ENCODE peak calls at places on chromosomes 11 and 22, in six cellular contexts. I is IMR-90, D is H1, C is H9, W is trophoblast cell, J is mesenchymal stem cell. V is an unnamed sample.

GRCh38 chr11:27385245-27385644 is 22.2 kb upstream of the CCDC34 start:
- DNase-seq in D (no peak), C (no peak), I (peak), J (peak), W (no peak), V (no peak)

GRCh38 chr22:44918925-44919392 is 90.8 kb downstream of the PHF21B start:
- DNase-seq in C (no peak), D (no peak), J (no peak), W (no peak), I (no peak), V (no peak)

GRCh38 chr11:31805037-31805628 is 6.0 kb downstream of the PAX6 start:
- DNase-seq in C (peak), J (no peak), W (no peak), D (peak), I (no peak), V (no peak)

GRCh38 chr11:112564228-112564955 is 303.7 kb upstream of the PLET1 start:
- DNase-seq in W (no peak), D (no peak), I (peak), C (no peak), J (peak), V (no peak)

GRCh38 chr11:91694331-91694730 is 530.3 kb upstream of the FAT3 start:
- DNase-seq in W (no peak), J (no peak), I (no peak), D (no peak), C (no peak), V (no peak)

GRCh38 chr11:77547863-77548551 is 41.7 kb upstream of the AQP11 start:
- DNase-seq in W (peak), C (peak), D (no peak), J (peak), I (peak), V (peak)

GRCh38 chr11:86518211-86518610 is 143.5 kb downstream of the CCDC81 start:
- DNase-seq in I (no peak), C (no peak), W (peak), D (no peak), J (no peak), V (no peak)

GRCh38 chr11:11909727-11910126 is 68.0 kb downstream of the USP47 start:
- DNase-seq in J (peak), W (no peak), C (no peak), I (peak), D (no peak), V (no peak)

GRCh38 chr22:50105529-50106100 is 15.8 kb downstream of the MOV10L1 start:
- DNase-seq in J (peak), C (no peak), W (no peak), D (no peak), I (peak), V (no peak)

GRCh38 chr11:73478737-73479347 is 102.6 kb downstream of the RELT start:
- DNase-seq in C (peak), W (no peak), I (peak), J (peak), D (no peak), V (no peak)

GRCh38 chr11:93537767-93538261 is 5.4 kb downstream of the SMCO4 start:
- DNase-seq in I (peak), W (peak), J (peak), C (no peak), D (no peak), V (no peak)

GRCh38 chr22:46586123-46586519 is 34.1 kb upstream of the GRAMD4 start:
- DNase-seq in W (no peak), C (peak), D (no peak), I (no peak), J (no peak), V (no peak)

GRCh38 chr22:50262460-50262911 is 1.0 kb upstream of the MAPK12 start:
- DNase-seq in C (no peak), I (no peak), J (no peak), D (no peak), W (no peak), V (no peak)

GRCh38 chr11:120991830-120992686 is 31.8 kb upstream of the TBCEL start:
- DNase-seq in W (no peak), J (no peak), C (no peak), D (no peak), I (no peak), V (no peak)

GRCh38 chr11:73335204-73335923 is 27.3 kb downstream of the ARHGEF17 start:
- DNase-seq in I (peak), D (peak), C (peak), J (peak), W (peak), V (peak)

GRCh38 chr11:103515283-103515682 is 406.1 kb downstream of the DYNC2H1 start:
- DNase-seq in C (no peak), W (no peak), I (no peak), J (no peak), D (no peak), V (no peak)

GRCh38 chr22:49218142-49218541 is 609.5 kb downstream of the BRD1 start:
- DNase-seq in C (peak), W (no peak), J (no peak), D (peak), I (no peak), V (no peak)

GRCh38 chr11:21489735-21490134 is 703.1 kb upstream of the ANO5 start:
- DNase-seq in J (no peak), D (no peak), I (no peak), W (no peak), C (no peak), V (no peak)

GRCh38 chr22:46421272-46421671 is 85.8 kb downstream of the TRMU start:
- DNase-seq in W (no peak), J (no peak), D (no peak), I (no peak), C (no peak), V (no peak)

GRCh38 chr22:45645526-45646414 is 25.9 kb upstream of the ATXN10 start:
- DNase-seq in D (peak), I (peak), C (peak), W (peak), J (peak), V (peak)

GRCh38 chr11:43576834-43577521 is 103.6 kb upstream of the HSD17B12 start:
- DNase-seq in D (peak), W (peak), C (peak), I (peak), J (peak), V (peak)

GRCh38 chr22:46049726-46050450 is 72.9 kb upstream of the WNT7B start:
- DNase-seq in D (no peak), C (no peak), J (no peak), I (no peak), W (no peak), V (no peak)

GRCh38 chr22:39242809-39243442 is 1.9 kb downstream of the PDGFB start:
- DNase-seq in I (no peak), J (peak), W (peak), C (peak), D (peak), V (no peak)

GRCh38 chr11:70536051-70536877 is 137.9 kb downstream of the CTTN start:
- DNase-seq in W (no peak), C (peak), I (no peak), D (no peak), J (no peak), V (no peak)

GRCh38 chr22:27866136-27867091 is 52.6 kb downstream of the PITPNB start:
- DNase-seq in J (peak), I (peak), C (no peak), W (no peak), D (no peak), V (no peak)

GRCh38 chr22:46851311-46851710 is 88.9 kb downstream of the TBC1D22A start:
- DNase-seq in W (peak), I (no peak), J (no peak), D (peak), C (no peak), V (no peak)

GRCh38 chr22:39292002-39292401 is 27.4 kb downstream of the RPL3 start:
- DNase-seq in C (no peak), W (no peak), D (no peak), I (no peak), J (no peak), V (no peak)

GRCh38 chr11:78834886-78835285 is 260.2 kb upstream of the NARS2 start:
- DNase-seq in J (no peak), W (no peak), D (no peak), I (no peak), C (no peak), V (no peak)

GRCh38 chr11:115606223-115607220 is 102.3 kb upstream of the CADM1 start:
- DNase-seq in J (peak), I (peak), D (no peak), C (no peak), W (no peak), V (no peak)

GRCh38 chr22:44580756-44581435 is 82.9 kb upstream of the RTL6 start:
- DNase-seq in J (no peak), W (no peak), C (peak), I (no peak), D (no peak), V (no peak)

GRCh38 chr11:56531856-56532255 is 11.2 kb downstream of the OR5M11 start:
- DNase-seq in C (no peak), W (no peak), I (no peak), D (no peak), J (no peak), V (no peak)

DNA sequence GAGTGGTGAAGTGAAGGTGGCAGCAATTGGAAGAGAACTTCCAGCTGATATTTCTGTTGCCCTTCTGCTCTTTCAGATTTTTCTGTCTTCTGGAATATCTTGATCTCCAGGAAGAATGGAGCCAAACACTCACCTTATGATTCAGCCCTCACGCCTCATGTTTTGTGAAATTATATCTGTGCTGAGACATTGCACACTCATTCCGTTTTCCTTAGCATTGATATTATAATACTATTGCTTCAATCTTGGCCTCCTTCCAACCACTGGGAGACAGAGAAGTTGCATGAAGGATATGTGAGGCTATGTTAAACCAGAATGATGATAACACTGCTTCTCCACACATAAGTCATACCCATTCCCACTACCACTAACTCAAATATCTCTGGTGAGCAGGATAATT is 177.9 kb downstream of the ETS1 start:
- DNase-seq in I (peak), D (no peak), J (no peak), W (no peak), C (no peak), V (no peak)
- H4K8ac ChIP-seq in I (no peak), D (no peak), J (no peak), W (no peak), C (no peak), V (no peak)

GRCh38 chr11:34613462-34614183 is 7.3 kb upstream of the EHF start:
- DNase-seq in I (no peak), C (no peak), W (no peak), J (no peak), D (no peak), V (no peak)
- H2AFZ ChIP-seq in I (no peak), C (no peak), W (no peak), J (no peak), D (no peak), V (no peak)

GRCh38 chr22:30274061-30274812 is 7.6 kb upstream of the OSM start:
- DNase-seq in J (no peak), D (no peak), I (no peak), W (no peak), C (no peak), V (no peak)
- H4K8ac ChIP-seq in J (no peak), D (no peak), I (no peak), W (no peak), C (no peak), V (peak)

DNA sequence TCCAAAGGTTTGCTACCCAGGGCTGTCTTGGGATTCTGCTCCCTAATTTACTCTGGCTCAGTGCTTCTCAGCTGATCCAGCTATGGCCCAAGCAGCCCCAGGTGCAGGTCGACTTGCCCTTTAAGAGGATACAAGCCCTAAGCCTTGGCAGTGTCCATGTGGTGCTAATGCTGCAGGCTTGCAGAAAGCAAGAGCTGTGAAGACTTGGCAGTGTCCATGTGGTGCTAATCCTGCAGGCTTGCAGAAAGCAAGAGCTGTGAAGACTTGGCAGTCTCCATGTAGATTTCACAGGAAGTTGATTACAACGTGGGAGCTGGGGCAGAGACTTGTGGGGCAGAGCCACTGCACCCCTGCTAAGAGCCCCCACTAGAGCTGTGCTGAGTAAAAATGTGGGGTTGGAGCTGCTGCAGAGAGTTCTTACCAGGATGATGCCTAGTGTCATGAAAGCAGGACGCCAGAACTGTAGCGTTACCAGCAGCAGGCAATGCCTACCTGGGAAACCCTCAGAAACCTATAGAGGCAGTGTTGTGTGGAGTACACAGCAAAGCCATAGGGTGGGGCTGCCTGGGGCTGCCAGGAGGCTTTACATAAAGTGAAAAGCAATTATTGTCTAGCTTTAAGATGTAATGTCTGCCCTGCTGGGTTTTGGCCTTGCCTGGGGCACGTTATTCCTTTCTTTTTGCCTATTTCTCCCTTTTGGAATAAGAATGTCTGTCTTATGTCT is 16.1 kb upstream of the OR52K1 start:
- DNase-seq in D (no peak), C (peak), I (no peak), W (no peak), J (no peak), V (no peak)
- H2AFZ ChIP-seq in D (no peak), C (no peak), I (no peak), W (no peak), J (no peak), V (no peak)

DNA sequence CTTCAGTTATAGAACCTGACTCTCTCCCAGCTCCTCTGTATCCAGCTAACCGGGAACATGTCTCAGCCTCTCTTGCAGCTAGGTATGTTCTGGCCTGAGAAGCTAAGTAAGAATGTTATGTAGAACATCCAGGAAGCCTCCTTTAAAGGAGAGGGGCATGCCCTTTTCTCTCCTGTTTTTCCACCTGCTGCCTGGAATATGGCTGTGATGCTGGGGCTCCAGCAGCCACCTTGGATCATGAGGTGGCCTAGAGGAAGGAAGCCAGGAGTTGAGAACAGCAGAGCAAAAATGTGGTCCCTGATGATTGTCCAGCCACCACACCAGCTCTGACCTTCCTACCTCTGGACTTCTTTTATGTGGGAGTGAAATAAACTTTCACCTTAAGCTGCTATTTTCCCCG is 117.6 kb downstream of the MPPED1 start:
- DNase-seq in W (no peak), C (no peak), D (no peak), I (no peak), J (no peak), V (no peak)
- H4K8ac ChIP-seq in W (no peak), C (no peak), D (no peak), I (no peak), J (no peak), V (no peak)

DNA sequence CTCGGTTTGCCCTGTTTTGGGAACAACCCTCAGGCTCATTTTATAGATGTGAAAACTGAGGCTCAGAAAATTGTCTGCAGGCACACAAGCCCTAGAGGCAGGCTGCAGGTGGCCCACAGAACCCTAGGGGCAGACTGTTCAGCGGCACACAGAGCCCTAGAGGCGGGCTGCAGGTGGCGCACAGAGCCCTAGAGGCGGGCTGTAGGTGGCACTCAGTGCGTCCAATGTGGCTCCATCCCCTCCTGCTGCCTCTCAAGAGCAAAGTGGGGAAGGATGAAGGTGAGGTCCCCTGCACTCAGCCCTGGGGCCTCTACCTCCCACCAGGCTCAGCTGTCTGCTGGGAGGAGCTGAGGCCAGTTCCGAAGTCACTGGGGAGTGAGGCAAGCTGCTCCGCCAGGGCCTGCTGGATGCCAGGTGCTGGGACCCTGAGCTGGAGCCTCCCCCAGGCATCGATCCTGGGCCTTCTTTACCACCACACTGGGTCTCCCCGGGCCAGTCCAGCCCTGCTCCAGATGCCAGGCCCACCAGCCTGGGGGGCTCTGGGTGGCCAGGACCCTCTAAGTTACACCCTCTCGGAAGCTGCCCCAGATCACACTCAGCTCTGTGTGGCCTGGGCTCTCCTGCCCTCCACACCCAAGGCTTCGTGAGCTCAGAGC is 2.3 kb downstream of the ACY3 start:
- DNase-seq in D (peak), J (no peak), C (peak), W (peak), I (no peak), V (no peak)
- H2AFZ ChIP-seq in D (no peak), J (no peak), C (no peak), W (no peak), I (no peak), V (no peak)

GRCh38 chr11:61720597-61720996 is 31.8 kb upstream of the MYRF start:
- DNase-seq in W (no peak), D (no peak), I (no peak), C (no peak), J (no peak), V (no peak)

GRCh38 chr11:61718046-61718531 is 34.3 kb upstream of the MYRF start:
- DNase-seq in W (no peak), I (no peak), D (peak), J (no peak), C (no peak), V (no peak)

GRCh38 chr11:61719968-61720367 is 32.5 kb upstream of the MYRF start:
- DNase-seq in D (no peak), W (no peak), C (no peak), J (no peak), I (no peak), V (no peak)

GRCh38 chr11:61717286-61718033 is 35.0 kb upstream of the MYRF start:
- DNase-seq in I (no peak), W (no peak), J (no peak), D (no peak), C (no peak), V (no peak)

DNA sequence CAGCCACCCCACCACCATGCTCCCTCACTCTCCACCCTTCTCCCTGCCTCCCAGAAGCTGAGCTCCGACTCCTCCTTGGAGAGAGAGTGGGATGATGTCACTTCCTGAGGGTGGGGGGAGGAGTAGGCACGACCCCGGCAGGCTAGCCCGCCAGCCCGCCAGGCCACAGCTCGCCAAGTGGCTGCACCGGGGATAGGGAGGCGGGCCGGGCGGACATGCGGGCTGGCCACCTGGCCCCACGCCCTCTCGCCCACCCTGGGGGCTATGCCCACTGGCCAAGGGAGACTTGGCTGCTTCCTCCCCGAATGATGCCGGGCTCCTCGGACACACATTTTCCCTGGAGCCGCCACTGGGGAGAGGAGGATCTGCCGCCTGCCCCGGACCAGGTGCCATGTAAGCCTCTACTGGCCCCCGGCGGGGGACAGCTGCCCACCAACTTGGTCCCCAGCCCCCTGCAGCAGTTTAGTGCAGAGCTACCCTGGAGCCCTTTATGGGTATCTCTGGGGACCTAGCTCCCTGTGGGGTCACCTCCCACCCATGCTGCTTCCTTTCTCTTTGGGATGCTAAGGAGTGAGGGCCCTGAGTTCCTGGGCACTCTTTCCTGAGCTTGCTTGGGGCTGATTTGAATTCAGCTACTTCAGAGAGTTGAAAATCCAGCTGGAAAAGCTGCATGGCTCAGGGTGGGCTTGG is 33.7 kb upstream of the MYRF start:
- DNase-seq in C (peak), W (no peak), J (peak), I (peak), D (peak), V (peak)
- H4K8ac ChIP-seq in C (no peak), W (peak), J (peak), I (peak), D (no peak), V (no peak)

DNA sequence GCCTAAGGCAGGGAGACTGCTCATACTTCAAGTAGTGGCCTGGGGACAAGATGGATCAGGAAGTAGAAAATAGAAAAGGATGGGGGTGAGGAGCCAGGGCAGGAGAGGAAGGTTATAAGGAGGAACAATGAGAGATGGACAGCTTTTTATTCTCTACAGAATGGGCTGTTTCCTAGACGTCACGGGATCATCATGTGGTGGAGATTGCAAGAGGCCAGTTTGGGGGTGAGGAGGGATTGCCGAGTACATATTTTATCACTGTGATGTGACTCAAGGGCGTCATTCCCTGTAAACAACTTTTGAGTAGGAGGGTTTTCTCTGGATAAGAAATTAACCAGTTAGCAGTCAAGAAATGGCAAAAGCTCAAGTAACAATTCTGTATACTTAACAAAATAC is 406.3 kb downstream of the ETS1 start:
- DNase-seq in I (peak), C (no peak), W (no peak), D (no peak), J (peak), V (no peak)
- H2AFZ ChIP-seq in I (peak), C (no peak), W (no peak), D (no peak), J (no peak), V (peak)

V was measured in neuronal stem cell.